ENCODE peak calls at places on chromosomes 7 and 10, in six cellular contexts. N is posterior cingulate gyrus, K is NCI-H1092 treated with DMSO at 0.1 percent for 48 hours, G is coronary artery, R is NCI-H345, B is ACHN. X is an unnamed sample.

GRCh38 chr7:5448378-5449042 is 24.9 kb upstream of the TNRC18 start:
- DNase-seq in K (no peak), R (no peak), G (no peak), N (no peak), B (no peak), X (no peak)

GRCh38 chr10:112898540-112899395 is 51.3 kb upstream of the TCF7L2 start:
- DNase-seq in N (no peak), G (no peak), R (no peak), K (no peak), B (peak), X (no peak)

GRCh38 chr7:13912740-13913320 is 76.6 kb downstream of the ETV1 start:
- DNase-seq in R (no peak), B (no peak), G (no peak), N (no peak), K (no peak), X (no peak)

GRCh38 chr7:77788327-77788902 is 9.8 kb downstream of the TMEM60 start:
- DNase-seq in B (no peak), G (no peak), R (no peak), N (no peak), K (no peak), X (no peak)

GRCh38 chr7:31043035-31043434 is 9.1 kb upstream of the ADCYAP1R1 start:
- DNase-seq in K (peak), R (peak), G (no peak), B (no peak), N (peak), X (no peak)

GRCh38 chr10:8873310-8873709 is 818.8 kb downstream of the GATA3 start:
- DNase-seq in N (no peak), B (peak), R (no peak), K (no peak), G (no peak), X (no peak)

GRCh38 chr7:610531-611280 is 91.1 kb upstream of the PDGFA start:
- DNase-seq in G (peak), R (no peak), K (no peak), B (no peak), N (no peak), X (no peak)

GRCh38 chr7:67821116-67821515 is 824.5 kb downstream of the TYW1 start:
- DNase-seq in N (no peak), K (no peak), G (no peak), R (no peak), B (no peak), X (no peak)

GRCh38 chr10:89470628-89471027 is 56.3 kb downstream of the IFIT5 start:
- DNase-seq in B (peak), N (no peak), G (no peak), R (no peak), K (no peak), X (no peak)

GRCh38 chr10:63757067-63757466 is 235.9 kb downstream of the REEP3 start:
- DNase-seq in B (no peak), G (no peak), K (no peak), N (no peak), R (no peak), X (no peak)

X was measured in vagina.